ENCODE peak calls at places on chromosomes 13 and 19, in seven cellular contexts. L, R, Y, S, P, Q and N are unnamed samples.

GRCh38 chr13:47564041-47564440 is 437.0 kb downstream of the SUCLA2 start:
- DNase-seq in L (no peak), P (no peak), Q (no peak), R (peak; percentile 61), S (no peak), Y (no peak), N (no peak)

GRCh38 chr19:7602935-7603497 is 7.4 kb downstream of the CAMSAP3 start:
- DNase-seq in Y (no peak), Q (no peak), P (no peak), S (no peak), R (no peak), L (no peak), N (no peak)

GRCh38 chr13:53941588-53942190 is 913.1 kb downstream of the OLFM4 start:
- DNase-seq in P (no peak), Y (no peak), Q (no peak), R (no peak), S (no peak), L (no peak), N (no peak)

GRCh38 chr13:113970810-113971470 is 2.9 kb downstream of the C13orf46 start:
- DNase-seq in S (peak; percentile 90), P (peak; percentile 23), R (no peak), L (peak; percentile 41), Y (no peak), Q (no peak), N (no peak)

GRCh38 chr13:99662678-99663077 is 161.4 kb downstream of the TM9SF2 start:
- DNase-seq in S (no peak), Q (no peak), R (no peak), P (no peak), L (no peak), Y (no peak), N (no peak)

GRCh38 chr13:42071667-42072419 is 23.4 kb downstream of the DGKH start:
- DNase-seq in Q (no peak), S (no peak), L (no peak), Y (peak; percentile 68), R (no peak), P (peak; percentile 54), N (no peak)

GRCh38 chr13:49810825-49811526 is 18.5 kb upstream of the KPNA3 start:
- DNase-seq in L (no peak), P (peak; percentile 83), S (no peak), Y (peak; percentile 46), R (no peak), Q (no peak), N (no peak)

GRCh38 chr19:58059003-58059671 is at the start of gene ZNF135:
- DNase-seq in R (peak; percentile 91), Q (peak; percentile 35), L (peak; percentile 89), Y (peak; percentile 68), S (peak; percentile 76), P (peak; percentile 50), N (peak; percentile 23)

GRCh38 chr19:7533925-7534480 is 1.5 kb upstream of the PNPLA6 start:
- DNase-seq in R (peak; percentile 94), P (peak; percentile 85), Y (peak; percentile 73), Q (peak; percentile 42), L (peak; percentile 95), S (peak; percentile 89), N (peak; percentile 51)

GRCh38 chr13:37277435-37278144 is 172.1 kb upstream of the CSNK1A1L start:
- DNase-seq in Y (no peak), Q (peak; percentile 13), S (no peak), L (no peak), P (peak; percentile 45), R (no peak), N (peak; percentile 31)

GRCh38 chr19:2731181-2732117 is 8.4 kb downstream of the SLC39A3 start:
- DNase-seq in S (no peak), Q (no peak), P (no peak), R (no peak), L (no peak), Y (no peak), N (no peak)

GRCh38 chr19:49338691-49339363 is 3.6 kb downstream of the CD37 start:
- DNase-seq in R (peak; percentile 98), Y (peak; percentile 47), Q (no peak), L (peak; percentile 84), S (peak; percentile 94), P (no peak), N (no peak)

GRCh38 chr19:7788178-7788932 is 25.3 kb downstream of the CLEC4M start:
- DNase-seq in L (peak; percentile 74), S (peak; percentile 52), P (no peak), R (peak; percentile 62), Q (no peak), Y (no peak), N (no peak)

GRCh38 chr13:43077906-43078305 is 54.5 kb downstream of the DNAJC15 start:
- DNase-seq in Y (no peak), R (peak; percentile 56), P (no peak), Q (no peak), L (no peak), S (no peak), N (no peak)

GRCh38 chr19:11070123-11070522 is 19.1 kb upstream of the LDLR start:
- DNase-seq in L (no peak), Y (no peak), R (no peak), S (no peak), P (no peak), Q (no peak), N (no peak)
- H3K4me3 ChIP-seq in L (no peak overlapping the region), Y (no peak overlapping the region), R (no peak overlapping the region), S (no peak overlapping the region), P (no peak overlapping the region), Q (no peak overlapping the region), N (no peak overlapping the region)

DNA sequence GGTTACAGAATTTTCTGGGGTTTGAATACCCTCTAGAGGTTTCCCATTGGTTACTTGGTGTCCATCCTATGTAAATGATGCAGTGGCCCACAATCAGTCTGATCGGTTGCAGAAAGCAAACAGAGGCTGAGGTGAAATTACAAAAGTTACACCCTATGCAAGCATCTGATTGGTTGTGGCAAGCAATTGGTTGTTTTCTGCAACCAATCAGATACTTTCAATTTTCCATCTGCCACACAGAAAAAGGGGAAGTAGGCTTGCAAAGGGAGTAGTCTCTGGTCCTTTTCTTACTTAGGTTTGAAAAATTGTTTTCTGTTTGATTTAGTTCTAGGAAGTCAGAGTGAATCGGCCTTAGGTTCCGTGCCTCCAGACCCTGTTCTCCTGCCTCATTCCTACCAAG is 93.1 kb downstream of the WTIP start:
- DNase-seq in R (no peak), Y (no peak), P (no peak), S (no peak), Q (no peak), L (no peak), N (no peak)
- H3K4me3 ChIP-seq in R (no peak overlapping the region), Y (no peak overlapping the region), P (no peak overlapping the region), S (no peak overlapping the region), Q (no peak overlapping the region), L (no peak overlapping the region), N (no peak overlapping the region)

GRCh38 chr13:112580211-112580610 is 7.7 kb downstream of the TUBGCP3 start:
- DNase-seq in Y (no peak), L (no peak), Q (no peak), P (no peak), S (no peak), R (no peak), N (no peak)

GRCh38 chr13:112579310-112579843 is 8.6 kb downstream of the TUBGCP3 start:
- DNase-seq in P (no peak), L (no peak), R (no peak), Y (no peak), Q (no peak), S (no peak), N (no peak)

GRCh38 chr13:112583592-112584277 is 4.2 kb downstream of the TUBGCP3 start:
- DNase-seq in L (peak; percentile 84), Y (no peak), R (no peak), P (no peak), Q (no peak), S (no peak), N (no peak)

GRCh38 chr13:112582305-112582704 is 5.6 kb downstream of the TUBGCP3 start:
- DNase-seq in L (no peak), R (no peak), Q (no peak), P (no peak), S (no peak), Y (no peak), N (no peak)

DNA sequence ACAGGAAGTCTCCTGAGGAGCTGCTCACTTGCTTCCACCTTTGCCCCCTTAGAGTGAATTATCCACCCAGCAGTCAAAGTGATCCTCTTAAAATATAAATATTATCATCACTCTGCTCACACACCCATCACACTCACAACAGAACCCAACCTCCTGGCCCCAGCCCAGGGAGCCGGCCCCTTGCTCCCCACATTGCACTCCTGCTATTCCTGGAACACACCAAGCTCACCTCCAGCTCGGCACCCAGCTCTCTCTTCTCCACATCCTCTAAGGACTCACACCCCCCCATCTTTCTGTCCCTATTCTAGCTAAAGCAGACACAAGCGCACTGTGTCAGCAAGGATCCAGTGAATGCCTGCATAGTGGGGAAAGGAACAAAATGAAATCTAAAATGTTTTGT is 7.0 kb downstream of the TUBGCP3 start:
- DNase-seq in R (no peak), S (no peak), L (no peak), Y (no peak), P (no peak), Q (no peak), N (no peak)
- H3K4me3 ChIP-seq in R (no peak overlapping the region), S (no peak overlapping the region), L (no peak overlapping the region), Y (no peak overlapping the region), P (no peak overlapping the region), Q (no peak overlapping the region), N (no peak overlapping the region)

DNA sequence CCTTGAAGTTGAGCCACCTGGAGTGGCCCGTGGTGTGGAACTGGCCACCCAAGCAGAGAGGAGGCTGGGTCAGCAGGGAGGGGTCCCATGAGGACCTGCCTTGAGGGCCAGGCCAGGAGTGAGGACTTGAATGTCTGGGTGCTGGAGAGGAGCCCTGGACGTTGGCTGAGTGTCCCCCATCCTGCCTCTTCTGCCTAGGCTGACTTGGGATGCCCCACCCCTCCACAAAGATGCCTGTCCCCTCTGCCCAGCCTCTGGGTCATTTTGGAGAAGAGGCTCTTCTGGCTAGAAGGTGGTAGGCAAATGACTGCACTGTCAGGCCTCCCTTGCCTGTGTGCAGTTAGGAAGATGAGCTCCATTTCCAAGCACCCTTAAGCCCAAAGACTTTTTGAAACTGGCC is 1.7 kb downstream of the SSBP4 start:
- DNase-seq in P (no peak), S (no peak), L (no peak), Y (no peak), Q (no peak), R (no peak), N (no peak)
- H3K4me3 ChIP-seq in P (no peak overlapping the region), S (no peak overlapping the region), L (peak overlapping the region; percentile 83), Y (peak overlapping the region; percentile 74), Q (peak overlapping the region; percentile 87), R (no peak overlapping the region), N (peak overlapping the region; percentile 76)

DNA sequence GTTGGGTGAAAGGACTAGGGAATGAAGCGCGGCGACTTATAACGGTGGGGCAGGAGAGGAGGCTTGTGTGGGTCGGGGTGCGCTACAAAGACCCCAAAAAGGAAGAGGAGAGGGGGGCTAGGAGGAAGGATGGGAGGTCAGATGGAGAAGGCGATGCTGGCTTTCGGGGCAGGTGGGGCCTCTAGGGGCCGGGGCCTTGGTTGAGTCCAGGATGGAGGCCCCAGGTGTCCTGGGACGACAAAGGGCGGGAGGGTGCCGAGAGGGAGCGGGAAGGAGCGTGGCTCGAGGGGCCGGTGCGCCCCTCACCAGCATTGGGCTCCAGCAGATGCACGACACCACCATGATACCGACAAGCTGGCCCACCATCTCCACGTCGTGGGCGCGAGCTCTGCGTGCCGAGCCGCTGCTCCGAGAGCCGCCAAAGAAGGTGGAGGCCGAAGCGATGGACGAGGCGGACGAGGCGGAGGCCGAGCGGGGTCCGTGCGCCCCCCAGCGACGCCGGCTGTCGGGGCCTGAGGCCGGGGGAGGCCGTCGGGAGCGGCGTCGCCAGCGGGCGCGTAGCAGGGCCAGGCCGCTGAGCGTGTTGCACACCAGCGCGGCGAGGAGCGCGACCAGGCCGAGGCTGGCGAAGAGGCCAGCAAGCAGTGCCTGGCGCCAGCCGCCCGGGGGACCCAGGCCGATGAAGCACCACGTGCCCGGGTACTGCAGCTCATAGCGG is 1.9 kb downstream of the PTGER1 start:
- DNase-seq in R (no peak), S (no peak), L (no peak), Y (no peak), Q (no peak), P (no peak), N (no peak)
- H3K4me3 ChIP-seq in R (peak overlapping the region; percentile 51), S (no peak overlapping the region), L (peak overlapping the region; percentile 41), Y (no peak overlapping the region), Q (no peak overlapping the region), P (no peak overlapping the region), N (no peak overlapping the region)